ENCODE peak calls at places on chromosomes 7 and 10, in four cellular contexts. J is CD8-positive, alpha-beta memory T cell; S is IMR-90; L is lower lobe of right lung. W is an unnamed sample.

GRCh38 chr7:139115104-139115503 is 5.6 kb upstream of the ZC3HAV1 start:
- DNase-seq in J (no peak), S (no peak), L (no peak), W (no peak)

GRCh38 chr7:142645777-142646176 is 103.5 kb upstream of the PRSS1 start:
- DNase-seq in J (no peak), S (no peak), L (no peak), W (no peak)

GRCh38 chr10:73534857-73535256 is 39.0 kb upstream of the PPP3CB start:
- DNase-seq in J (no peak), S (no peak), L (no peak), W (no peak)

GRCh38 chr7:121558288-121558687 is 162.2 kb upstream of the FAM3C start:
- DNase-seq in J (no peak), S (no peak), L (no peak), W (no peak)

GRCh38 chr10:131532745-131533341 is 221.3 kb upstream of the TCERG1L start:
- DNase-seq in J (no peak), S (no peak), L (no peak), W (no peak)

GRCh38 chr7:150390206-150390605 is 11.1 kb downstream of the ZNF775 start:
- DNase-seq in J (no peak), S (peak; percentile 79), L (no peak), W (no peak)

GRCh38 chr10:44902838-44903545 is 8.1 kb upstream of the TMEM72 start:
- DNase-seq in J (no peak), S (no peak), L (no peak), W (peak; percentile 75)

GRCh38 chr7:80312139-80312661 is 177.6 kb downstream of the GNAI1 start:
- DNase-seq in J (peak; percentile 53), S (peak; percentile 94), L (no peak), W (no peak)

GRCh38 chr7:157645539-157645938 is 308.7 kb downstream of the DNAJB6 start:
- DNase-seq in J (no peak), S (no peak), L (no peak), W (no peak)

GRCh38 chr10:127243490-127244272 is 47.3 kb upstream of the INSYN2A start:
- DNase-seq in J (no peak), S (peak; percentile 30), L (no peak), W (peak; percentile 61)

GRCh38 chr7:99789441-99790070 is 5.6 kb upstream of the CYP3A4 start:
- DNase-seq in J (no peak), S (no peak), L (no peak), W (no peak)

GRCh38 chr7:5519515-5519928 is 95.9 kb upstream of the TNRC18 start:
- DNase-seq in J (no peak), S (no peak), L (no peak), W (no peak)

GRCh38 chr10:6543431-6544005 is 36.6 kb downstream of the PRKCQ start:
- DNase-seq in J (peak; percentile 72), S (no peak), L (no peak), W (no peak)

GRCh38 chr7:44971991-44972441 is 6.8 kb downstream of the MYO1G start:
- DNase-seq in J (no peak), S (no peak), L (no peak), W (no peak)

GRCh38 chr10:62037890-62038608 is 136.6 kb downstream of the ARID5B start:
- DNase-seq in J (no peak), S (no peak), L (no peak), W (peak; percentile 9)
- H3K27ac ChIP-seq in J (no peak overlapping the region), S (peak overlapping the region; percentile 59), L (peak overlapping the region; percentile 73), W (peak overlapping the region; percentile 39)

GRCh38 chr10:60576130-60577069 is 186.7 kb upstream of the ANK3 start:
- DNase-seq in J (no peak), S (no peak), L (no peak), W (no peak)

GRCh38 chr10:60575105-60575504 is 185.4 kb upstream of the ANK3 start:
- DNase-seq in J (no peak), S (no peak), L (no peak), W (no peak)

GRCh38 chr10:60573342-60573741 is 183.7 kb upstream of the ANK3 start:
- DNase-seq in J (no peak), S (no peak), L (no peak), W (peak; percentile 53)

GRCh38 chr10:60572511-60573194 is 183.0 kb upstream of the ANK3 start:
- DNase-seq in J (no peak), S (peak; percentile 67), L (no peak), W (peak; percentile 48)

DNA sequence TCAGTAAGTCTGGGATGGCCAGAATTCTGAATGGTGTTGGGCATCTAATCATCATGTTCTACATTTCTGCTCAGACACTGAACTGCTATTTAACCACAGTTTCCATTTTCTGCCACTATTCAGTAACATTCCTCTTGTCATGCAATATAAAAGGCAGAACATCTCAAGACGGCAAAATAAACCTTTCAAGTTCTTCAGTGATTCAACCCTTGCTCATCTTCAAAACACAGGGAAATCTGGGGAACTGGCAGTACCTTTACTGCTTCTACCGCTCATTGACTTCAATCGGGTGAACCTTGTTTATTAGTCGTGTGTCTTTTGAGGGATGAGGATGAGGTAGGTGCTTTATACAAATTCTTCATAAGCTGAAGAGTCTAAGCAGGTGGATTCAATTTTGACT is 184.7 kb upstream of the ANK3 start:
- DNase-seq in J (no peak), S (no peak), L (no peak), W (no peak)
- H3K4me1 ChIP-seq in J (peaks cover 8% of the 10 kb centered on the region), S (no peaks in the 10 kb centered on the region), L (no peaks in the 10 kb centered on the region), W (peaks cover 2% of the 10 kb centered on the region)

GRCh38 chr10:97396056-97396455 is 5.1 kb downstream of the RRP12 start:
- DNase-seq in J (no peak), S (no peak), L (no peak), W (no peak)
- H3K4me3 ChIP-seq in J (no peak overlapping the region), S (no peak overlapping the region), L (no peak overlapping the region), W (no peak overlapping the region)

GRCh38 chr7:70523626-70524351 is 608.2 kb upstream of the GALNT17 start:
- DNase-seq in J (no peak), S (no peak), L (no peak), W (no peak)
- H3K27ac ChIP-seq in J (no peak overlapping the region), S (no peak overlapping the region), L (no peak overlapping the region), W (no peak overlapping the region)

DNA sequence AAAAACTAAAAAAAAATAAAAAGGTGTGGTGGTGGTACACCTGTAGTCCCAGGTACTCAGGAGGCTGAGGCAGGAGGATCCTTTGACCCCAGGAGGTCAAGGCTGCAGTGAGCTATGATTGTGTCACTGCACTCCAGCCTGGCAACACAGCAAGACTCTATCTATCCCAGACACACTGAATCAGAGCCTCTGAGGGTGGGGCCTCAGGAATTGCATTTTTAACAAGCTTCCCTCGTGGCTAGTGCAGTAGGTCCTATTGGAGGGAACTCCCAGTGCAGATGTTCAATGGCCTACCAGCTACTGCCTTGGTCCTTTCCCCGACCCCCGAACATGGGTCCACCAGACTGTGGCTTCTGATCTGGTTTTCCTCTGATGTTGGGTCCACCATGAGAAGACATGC is 14.9 kb downstream of the STRA8 start:
- DNase-seq in J (no peak), S (no peak), L (no peak), W (no peak)
- H3K4me1 ChIP-seq in J (no peaks in the 10 kb centered on the region), S (no peaks in the 10 kb centered on the region), L (peaks cover 3% of the 10 kb centered on the region), W (peaks cover 4% of the 10 kb centered on the region)

DNA sequence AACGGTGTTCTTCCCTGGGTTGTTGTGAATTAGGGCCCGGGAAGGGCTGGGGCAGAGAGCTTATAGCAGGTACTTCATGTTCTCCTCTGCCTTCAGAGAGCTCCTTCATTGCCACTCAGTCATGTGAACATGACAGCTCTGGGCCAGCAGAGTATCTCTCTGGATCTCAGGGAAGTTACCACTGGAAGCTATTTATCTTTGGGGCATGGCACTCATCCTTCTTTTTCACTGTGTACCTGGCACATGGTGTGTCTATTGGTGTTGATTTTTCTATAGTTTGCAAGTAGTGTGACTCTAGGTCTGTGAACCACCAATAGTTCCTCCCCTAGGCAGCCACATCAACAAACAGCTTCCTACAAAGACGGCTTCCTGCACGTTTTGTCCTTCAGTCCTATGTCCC is 156.6 kb downstream of the PKD1L1 start:
- DNase-seq in J (no peak), S (no peak), L (no peak), W (no peak)
- H3K4me3 ChIP-seq in J (no peak overlapping the region), S (no peak overlapping the region), L (no peak overlapping the region), W (no peak overlapping the region)

W was measured in SJCRH30.